ENCODE peak calls at places on chromosomes 16 and 17, in five cellular contexts. T is HEK293T, E is WTC11, N is T-helper 1 cell, H is AG04450. D is an unnamed sample.
A peak's percentile ranks its signal among the peaks of the same experiment; 100 is the strongest.

GRCh38 chr17:37766951-37767350 is 22.1 kb upstream of the HNF1B start:
- DNase-seq in H (no peak), E (no peak), T (no peak), N (no peak), D (no peak)

GRCh38 chr16:2775317-2775716 is 1.8 kb downstream of the ELOB start:
- DNase-seq in T (no peak), E (no peak), H (no peak), N (no peak), D (no peak)

GRCh38 chr17:82051776-82052637 is at the start of the genes GPS1 and RFNG:
- DNase-seq in N (peak; percentile 62), H (no peak), T (peak; percentile 85), E (peak; percentile 71), D (peak; percentile 48)

GRCh38 chr16:86557587-86557986 is 2.6 kb upstream of the MTHFSD start:
- DNase-seq in N (no peak), T (no peak), H (no peak), E (no peak), D (no peak)

GRCh38 chr16:87201777-87202176 is 115.4 kb downstream of the C16orf95 start:
- DNase-seq in T (no peak), N (no peak), H (no peak), E (no peak), D (no peak)

GRCh38 chr17:28598389-28598788 is 436 bp downstream of the SPAG5 start:
- DNase-seq in H (no peak), N (no peak), E (no peak), T (no peak), D (no peak)

GRCh38 chr17:39352511-39352910 is 48.9 kb downstream of the FBXL20 start:
- DNase-seq in T (no peak), H (no peak), E (no peak), N (no peak), D (no peak)

GRCh38 chr17:3845361-3845753 is 689 bp downstream of the NCBP3 start:
- DNase-seq in T (no peak), H (no peak), N (no peak), E (no peak), D (peak; percentile 20)

GRCh38 chr16:5466551-5466950 is 369.0 kb upstream of the EEF2KMT start:
- DNase-seq in E (peak; percentile 34), T (no peak), N (no peak), H (no peak), D (no peak)

GRCh38 chr17:48046296-48046695 is 1.9 kb upstream of the NFE2L1 start:
- DNase-seq in E (no peak), N (no peak), H (no peak), T (no peak), D (no peak)

GRCh38 chr17:21263351-21263750 is 10.1 kb upstream of the NATD1 start:
- DNase-seq in T (no peak), N (no peak), E (no peak), H (no peak), D (no peak)

GRCh38 chr17:1029196-1029911 is 32.4 kb downstream of the TIMM22 start:
- DNase-seq in E (no peak), N (no peak), T (no peak), H (no peak), D (no peak)

GRCh38 chr16:9364721-9365693 is 273.6 kb downstream of the HAPSTR1 start:
- DNase-seq in T (no peak), E (no peak), N (no peak), H (no peak), D (no peak)

GRCh38 chr17:80761421-80761871 is 216.8 kb downstream of the RPTOR start:
- DNase-seq in H (no peak), E (no peak), N (peak; percentile 36), T (no peak), D (no peak)

GRCh38 chr16:1174477-1175357 is 21.8 kb downstream of the CACNA1H start:
- DNase-seq in E (no peak), N (no peak), H (no peak), T (no peak), D (no peak)

GRCh38 chr17:67492251-67492740 is 115.2 kb downstream of the PITPNC1 start:
- DNase-seq in H (no peak), T (no peak), E (no peak), N (no peak), D (no peak)

GRCh38 chr16:29877266-29877961 is 14.4 kb upstream of the CDIPT start:
- DNase-seq in E (peak; percentile 100), T (peak; percentile 94), N (no peak), H (no peak), D (no peak)

GRCh38 chr16:75044800-75045361 is 46.1 kb downstream of the ZNRF1 start:
- DNase-seq in E (no peak), T (no peak), H (no peak), N (no peak), D (no peak)

GRCh38 chr17:38449364-38449763 is 21.1 kb downstream of the ARHGAP23 start:
- DNase-seq in N (no peak), T (no peak), H (no peak), E (peak; percentile 47), D (no peak)

GRCh38 chr16:22764662-22765302 is 49.2 kb upstream of the HS3ST2 start:
- DNase-seq in H (no peak), N (no peak), E (no peak), T (no peak), D (no peak)

GRCh38 chr17:80430446-80431245 is 15.7 kb downstream of the ENDOV start:
- DNase-seq in T (no peak), N (no peak), E (no peak), H (no peak), D (no peak)

GRCh38 chr17:6611231-6611630 is 29.3 kb downstream of the KIAA0753 start:
- DNase-seq in E (no peak), T (no peak), N (no peak), H (no peak), D (no peak)

GRCh38 chr17:20896153-20896649 is 146.6 kb downstream of the USP22 start:
- DNase-seq in E (no peak), T (no peak), N (no peak), H (no peak), D (no peak)

GRCh38 chr17:33506889-33507650 is 214.0 kb upstream of the ASIC2 start:
- DNase-seq in N (no peak), E (no peak), H (no peak), T (no peak), D (no peak)

GRCh38 chr16:72073831-72074230 is 10.8 kb downstream of the HPR start:
- DNase-seq in N (no peak), E (no peak), H (no peak), T (no peak), D (no peak)

GRCh38 chr17:56947741-56948140 is 13.1 kb downstream of the COIL start:
- DNase-seq in N (no peak), T (no peak), E (no peak), H (no peak), D (no peak)

GRCh38 chr17:38728290-38728831 is 1.8 kb upstream of the CISD3 start:
- DNase-seq in H (no peak), N (peak; percentile 43), E (no peak), T (no peak), D (peak; percentile 62)

D was measured in NK-92 treated with Interleukin-12 subunit alpha and Interleukin-12 subunit beta, amount 100 ng/mL, for 24 hours.